ENCODE peak calls at places on chromosomes 3 and 15, in six cellular contexts. W is endothelial cell, F is pancreas, S is endodermal cell, R is GM10248, V is dorsolateral prefrontal cortex. J is an unnamed sample.

GRCh38 chr15:42608110-42608531 is 32.7 kb downstream of the STARD9 start:
- DNase-seq in W (no peak), F (no peak), S (no peak), R (no peak), V (no peak), J (no peak)

GRCh38 chr15:64878708-64879107 is 33.0 kb upstream of the ANKDD1A start:
- DNase-seq in W (peak), F (no peak), S (no peak), R (no peak), V (no peak), J (no peak)

GRCh38 chr3:197542741-197543454 is 12.9 kb downstream of the BDH1 start:
- DNase-seq in W (no peak), F (no peak), S (peak), R (no peak), V (no peak), J (no peak)

GRCh38 chr3:27720029-27720518 is 2.0 kb downstream of the EOMES start:
- DNase-seq in W (no peak), F (no peak), S (peak), R (no peak), V (no peak), J (no peak)

GRCh38 chr3:159458010-159458409 is 530.6 kb upstream of the IL12A start:
- DNase-seq in W (no peak), F (no peak), S (peak), R (no peak), V (no peak), J (no peak)

GRCh38 chr15:51970132-51970817 is 1.3 kb downstream of the LEO1 start:
- DNase-seq in W (no peak), F (no peak), S (no peak), R (no peak), V (no peak), J (no peak)

GRCh38 chr3:151203053-151203420 is at the start of gene GPR171:
- DNase-seq in W (no peak), F (no peak), S (no peak), R (peak), V (no peak), J (no peak)

GRCh38 chr15:85828869-85829268 is 34.1 kb upstream of the KLHL25 start:
- DNase-seq in W (no peak), F (no peak), S (peak), R (no peak), V (no peak), J (peak)

GRCh38 chr3:150410311-150411105 is 2.4 kb downstream of the TSC22D2 start:
- DNase-seq in W (peak), F (peak), S (peak), R (peak), V (peak), J (peak)

GRCh38 chr3:51953445-51953844 is 1.7 kb upstream of the GPR62 start:
- DNase-seq in W (no peak), F (peak), S (no peak), R (no peak), V (no peak), J (no peak)

GRCh38 chr3:111858641-111859040 is 424 bp upstream of the PHLDB2 start:
- DNase-seq in W (no peak), F (no peak), S (peak), R (no peak), V (no peak), J (no peak)

GRCh38 chr3:111862415-111862814 is 3.4 kb downstream of the PHLDB2 start:
- DNase-seq in W (no peak), F (no peak), S (no peak), R (no peak), V (no peak), J (peak)

GRCh38 chr3:111859061-111859973 is at the start of gene PHLDB2:
- DNase-seq in W (peak), F (peak), S (peak), R (peak), V (no peak), J (peak)

GRCh38 chr3:111861396-111861795 is 2.3 kb downstream of the PHLDB2 start:
- DNase-seq in W (no peak), F (no peak), S (no peak), R (no peak), V (no peak), J (peak)

GRCh38 chr3:111859974-111860859 is 1.2 kb downstream of the PHLDB2 start:
- DNase-seq in W (peak), F (peak), S (peak), R (peak), V (no peak), J (peak)
- TF ChIP-seq CTCF in W (no peak), F (peak), S (peak), R (peak), V (peak), J (no peak)

GRCh38 chr3:14127106-14127505 is 2.3 kb downstream of the TMEM43 start:
- DNase-seq in W (no peak), F (no peak), S (peak), R (no peak), V (no peak), J (no peak)

GRCh38 chr3:14124615-14125192 is at the start of the genes CHCHD4 and TMEM43:
- DNase-seq in W (peak), F (peak), S (peak), R (peak), V (peak), J (peak)

GRCh38 chr3:14126017-14126902 is 1.4 kb downstream of the TMEM43 start:
- DNase-seq in W (no peak), F (no peak), S (no peak), R (no peak), V (no peak), J (no peak)

GRCh38 chr3:14124223-14124614 is 451 bp downstream of the CHCHD4 start:
- DNase-seq in W (peak), F (peak), S (peak), R (peak), V (peak), J (peak)

GRCh38 chr3:14125193-14126016 is 553 bp downstream of the TMEM43 start:
- DNase-seq in W (peak), F (peak), S (peak), R (peak), V (no peak), J (peak)
- TF ChIP-seq CTCF in W (no peak), F (no peak), S (no peak), R (no peak), V (no peak), J (no peak)

GRCh38 chr3:56347219-56347871 is 120.9 kb downstream of the ERC2 start:
- DNase-seq in W (peak), F (peak), S (peak), R (no peak), V (peak), J (peak)
- TF ChIP-seq CTCF in W (peak), F (peak), S (peak), R (peak), V (peak), J (peak)

GRCh38 chr3:54999159-54999558 is 71.3 kb upstream of the LRTM1 start:
- DNase-seq in W (peak), F (no peak), S (peak), R (no peak), V (no peak), J (no peak)
- TF ChIP-seq CTCF in W (peak), F (no peak), S (peak), R (no peak), V (no peak), J (no peak)

DNA sequence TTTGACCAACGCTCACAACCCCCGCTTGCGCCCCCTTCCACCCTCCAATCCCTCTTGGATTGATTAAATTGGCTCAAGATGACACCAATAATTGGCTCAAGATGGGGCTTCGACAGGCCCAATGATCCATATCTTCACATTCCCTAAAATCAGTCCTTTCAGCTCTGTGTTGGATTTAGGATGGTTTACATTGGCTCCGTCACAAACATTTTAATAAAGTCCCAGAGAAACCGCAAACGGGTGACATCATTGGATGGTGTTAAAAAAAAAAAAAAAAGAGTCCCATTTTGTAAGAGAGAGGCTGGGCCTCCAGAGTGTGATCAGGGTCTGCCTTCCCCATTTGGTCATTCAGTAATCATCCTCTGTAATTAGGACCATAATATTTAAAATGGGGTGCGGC is 113.4 kb upstream of the MRPS22 start:
- DNase-seq in W (no peak), F (no peak), S (no peak), R (no peak), V (no peak), J (no peak)
- TF ChIP-seq CTCF in W (no peak), F (no peak), S (no peak), R (no peak), V (no peak), J (no peak)